ENCODE peak calls at places on chromosomes 2 and 18, in seven cellular contexts. N, M, I, K, Z, L and F are unnamed samples. For H3K4me1, the result is how much of the 10 kb centered on the place peaks cover.

GRCh38 chr2:119066272-119066804 is 92.2 kb downstream of the C1QL2 start:
- DNase-seq in L (no peak), K (no peak), N (no peak), Z (no peak), M (no peak), I (no peak), F (no peak)

GRCh38 chr18:23970161-23971153 is 44.1 kb upstream of the TTC39C start:
- DNase-seq in K (peak), Z (no peak), N (no peak), M (peak), L (no peak), I (no peak), F (no peak)

GRCh38 chr2:61017556-61018318 is at the start of the genes PEX13 and PUS10:
- DNase-seq in L (peak), Z (peak), K (peak), I (peak), M (peak), N (peak), F (peak)

GRCh38 chr18:42029100-42029499 is 74.1 kb downstream of the PIK3C3 start:
- DNase-seq in N (no peak), I (no peak), K (no peak), Z (no peak), M (no peak), L (no peak), F (no peak)

GRCh38 chr2:8985561-8986326 is 17.7 kb downstream of the MBOAT2 start:
- DNase-seq in L (no peak), K (no peak), M (no peak), N (no peak), I (peak), Z (no peak), F (no peak)

GRCh38 chr2:213166109-213166508 is 14.7 kb upstream of the IKZF2 start:
- DNase-seq in K (no peak), M (no peak), N (no peak), L (no peak), Z (no peak), I (no peak), F (no peak)

GRCh38 chr18:62566199-62566598 is 43.4 kb downstream of the ZCCHC2 start:
- DNase-seq in N (peak), L (peak), Z (peak), I (no peak), K (peak), M (no peak), F (peak)

GRCh38 chr2:12424219-12424618 is 292.5 kb upstream of the TRIB2 start:
- DNase-seq in L (no peak), M (no peak), K (no peak), I (no peak), Z (no peak), N (no peak), F (no peak)

GRCh38 chr2:221407765-221408164 is 164.3 kb downstream of the EPHA4 start:
- DNase-seq in M (no peak), N (no peak), I (no peak), L (no peak), K (no peak), Z (no peak), F (no peak)

GRCh38 chr2:74588664-74589063 is 34.1 kb downstream of the DOK1 start:
- DNase-seq in I (no peak), L (no peak), N (no peak), K (no peak), Z (no peak), M (no peak), F (no peak)

GRCh38 chr18:7579923-7580542 is 12.9 kb downstream of the PTPRM start:
- DNase-seq in I (no peak), Z (no peak), L (no peak), K (no peak), M (no peak), N (no peak), F (no peak)
- H3K4me1 ChIP-seq in I (under half), Z (under half), L (under half), K (under half), M (under half), N (under half), F (under half)

DNA sequence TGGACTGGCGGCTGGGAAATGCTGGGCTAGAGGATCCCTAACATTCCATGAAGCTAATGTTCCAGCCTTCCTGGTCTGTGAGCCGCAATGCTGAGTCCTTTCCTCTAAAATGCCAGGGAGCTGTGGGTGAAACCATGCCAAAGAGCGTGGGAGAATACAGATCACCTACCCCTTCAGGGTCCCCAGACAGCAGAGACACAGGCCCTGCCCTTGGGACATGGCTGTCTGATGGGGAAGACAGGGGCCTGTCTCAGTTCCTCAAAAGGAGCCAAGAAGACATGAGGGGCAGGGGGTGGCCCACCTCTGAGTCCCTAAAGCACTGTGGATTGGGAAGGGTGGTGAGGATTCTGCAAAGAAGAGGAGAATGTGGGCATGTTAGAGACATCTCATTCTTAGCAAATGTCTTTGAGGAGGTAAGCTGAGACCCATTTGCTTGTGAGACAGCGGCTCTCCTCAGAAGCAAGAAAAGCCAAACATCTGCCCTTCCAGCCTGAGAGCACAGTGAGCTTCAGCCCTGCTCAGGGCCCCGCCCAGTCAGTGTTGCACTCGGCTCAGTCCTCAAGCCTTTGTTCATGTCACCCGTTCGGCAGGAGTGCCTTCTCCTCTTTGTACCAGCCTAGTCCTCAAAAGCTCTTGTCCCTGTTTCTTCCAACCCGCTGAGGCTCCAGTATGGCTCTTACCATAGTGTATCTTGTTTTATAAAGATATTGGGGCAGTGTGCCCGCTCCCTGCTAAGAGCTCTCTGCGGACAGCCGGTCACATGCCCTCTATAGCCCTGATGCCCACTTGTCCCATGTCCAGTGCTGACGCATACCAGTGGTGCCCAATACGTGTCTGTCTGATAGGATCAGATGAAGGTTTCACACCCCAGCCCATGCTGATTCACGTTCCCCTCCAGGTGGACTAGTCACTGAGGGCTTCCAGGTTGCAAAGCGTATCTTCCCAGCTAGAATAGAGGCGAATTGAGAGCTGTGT is 286.2 kb downstream of the CYP26B1 start:
- DNase-seq in L (no peak), M (no peak), N (no peak), I (no peak), Z (no peak), K (no peak), F (no peak)
- H3K4me1 ChIP-seq in L (under half), M (under half), N (under half), I (under half), Z (under half), K (under half), F (under half)

DNA sequence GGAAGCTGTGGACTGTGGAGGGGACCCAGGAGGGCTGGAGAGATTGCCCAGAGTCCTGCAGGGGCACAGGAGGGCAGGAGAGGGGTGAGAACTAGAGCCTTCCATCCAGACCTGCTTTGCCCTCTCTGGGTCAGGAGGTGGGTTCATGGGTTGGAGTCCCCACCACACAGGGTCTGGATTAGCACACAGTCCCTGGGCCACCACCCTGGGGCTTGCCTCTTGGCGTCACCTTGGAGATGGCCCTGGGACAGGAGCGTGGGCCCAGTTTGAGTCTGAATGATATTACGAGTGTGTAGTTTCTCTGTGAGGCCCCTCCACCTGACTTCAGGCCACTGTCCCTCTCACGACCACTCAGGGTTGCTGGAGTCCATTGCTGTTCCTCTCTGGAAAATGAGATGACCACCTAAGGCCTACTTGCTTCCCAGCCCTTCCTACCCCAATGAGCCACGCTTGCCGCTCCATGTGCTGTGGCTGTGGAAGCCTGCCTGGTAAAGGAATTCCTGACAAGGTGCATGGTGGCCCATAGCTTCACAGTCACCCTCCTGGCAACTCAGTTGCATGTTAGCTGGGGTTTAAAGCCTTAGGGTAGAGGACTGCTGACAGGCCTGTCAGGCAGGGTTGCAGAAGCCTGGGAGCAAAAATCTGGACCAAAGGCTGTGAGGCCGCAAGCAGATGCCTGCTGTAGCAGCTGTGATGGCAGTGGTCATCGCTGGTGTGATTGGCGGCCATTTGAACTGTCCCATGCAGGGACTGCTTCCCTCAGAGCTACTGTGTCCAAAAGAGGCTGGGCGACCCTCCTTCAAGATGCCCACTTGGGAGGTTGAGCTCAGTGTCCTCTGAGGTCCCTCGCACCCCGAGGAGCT is 14.2 kb downstream of the ATOH8 start:
- DNase-seq in K (no peak), M (no peak), N (no peak), I (no peak), Z (no peak), L (no peak), F (peak)
- H3K4me1 ChIP-seq in K (under half), M (under half), N (half or more), I (half or more), Z (under half), L (under half), F (under half)

GRCh38 chr2:130381145-130381544 is 25.3 kb downstream of the PTPN18 start:
- DNase-seq in I (no peak), L (no peak), K (no peak), M (no peak), N (no peak), Z (no peak), F (no peak)
- H3K4me1 ChIP-seq in I (under half), L (under half), K (under half), M (under half), N (under half), Z (under half), F (under half)